ENCODE peak calls at places on chromosomes 13 and 19, in four cellular contexts. M is mesenchymal stem cell, F is neuronal stem cell, X is right lobe of liver. R is an unnamed sample. For H3K9me3 and H3K4me1, the result is how much of the 10 kb centered on the place peaks cover.

GRCh38 chr13:110283661-110284516 is 23.1 kb downstream of the COL4A1 start:
- DNase-seq in X (no peak), M (no peak), F (no peak), R (no peak)

GRCh38 chr13:97288486-97288900 is 66.4 kb downstream of the MBNL2 start:
- DNase-seq in M (no peak), X (peak), F (no peak), R (no peak)

GRCh38 chr13:94050686-94051085 is 428.8 kb downstream of the DCT start:
- DNase-seq in X (no peak), M (no peak), F (no peak), R (no peak)

GRCh38 chr13:52447815-52448552 is 2.5 kb downstream of the VPS36 start:
- DNase-seq in M (no peak), F (no peak), X (no peak), R (peak)

GRCh38 chr19:29401712-29402421 is 123.9 kb upstream of the VSTM2B start:
- DNase-seq in M (no peak), F (no peak), X (no peak), R (no peak)

GRCh38 chr13:32746474-32746873 is 160.2 kb downstream of the PDS5B start:
- DNase-seq in F (no peak), X (no peak), M (peak), R (no peak)

GRCh38 chr13:91017031-91017668 is 330.3 kb upstream of the MIR17HG start:
- DNase-seq in F (peak), X (no peak), M (peak), R (peak)

GRCh38 chr19:11273288-11273687 is 11.0 kb upstream of the DOCK6 start:
- DNase-seq in M (no peak), X (no peak), F (no peak), R (no peak)

GRCh38 chr13:33524086-33524485 is 238.5 kb upstream of the STARD13 start:
- DNase-seq in F (no peak), X (no peak), M (peak), R (peak)

GRCh38 chr19:39834287-39834841 is 402 bp upstream of the DYRK1B start:
- DNase-seq in X (no peak), F (no peak), M (no peak), R (no peak)

GRCh38 chr19:2039082-2039958 is 11.7 kb downstream of the MKNK2 start:
- DNase-seq in M (no peak), F (no peak), X (no peak), R (no peak)

GRCh38 chr19:29564574-29565005 is 38.8 kb downstream of the VSTM2B start:
- DNase-seq in F (no peak), X (no peak), M (no peak), R (no peak)

GRCh38 chr19:9785367-9786331 is 17.1 kb upstream of the ZNF846 start:
- DNase-seq in X (peak), F (peak), M (peak), R (peak)

GRCh38 chr19:9782282-9782681 is 13.7 kb upstream of the ZNF846 start:
- DNase-seq in M (no peak), X (no peak), F (no peak), R (no peak)

GRCh38 chr19:9789066-9789465 is 20.5 kb upstream of the ZNF846 start:
- DNase-seq in X (no peak), M (no peak), F (no peak), R (no peak)

GRCh38 chr19:9786342-9786741 is 17.8 kb upstream of the ZNF846 start:
- DNase-seq in M (no peak), F (no peak), X (peak), R (no peak)

DNA sequence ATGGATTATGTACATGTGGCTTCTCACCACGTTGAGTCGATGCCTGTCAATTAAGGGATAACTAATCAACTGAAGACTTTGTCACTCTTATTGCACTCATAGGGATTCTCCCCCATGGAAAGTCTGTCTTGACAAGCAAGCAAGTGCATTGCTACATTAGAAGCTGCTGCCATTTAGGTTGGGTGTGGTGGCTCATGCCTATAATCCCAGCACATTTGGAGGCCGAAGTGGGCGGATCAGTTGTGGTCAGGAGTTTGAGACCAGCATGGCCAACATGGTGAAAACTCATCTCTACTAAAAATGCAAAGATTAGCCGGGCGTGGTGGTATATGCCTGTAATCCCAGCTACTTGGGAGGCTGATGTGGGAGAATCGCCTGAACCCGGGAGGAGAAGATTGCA is 18.3 kb upstream of the ZNF846 start:
- DNase-seq in M (no peak), X (no peak), F (no peak), R (no peak)
- H3K27ac ChIP-seq in M (no peak), X (peak), F (no peak), R (no peak)

GRCh38 chr19:54574527-54575056 is 1.0 kb downstream of the LILRA2 start:
- DNase-seq in F (no peak), X (no peak), M (no peak), R (no peak)
- H3K9me3 ChIP-seq in F (under half), X (under half), M (under half), R (under half)

DNA sequence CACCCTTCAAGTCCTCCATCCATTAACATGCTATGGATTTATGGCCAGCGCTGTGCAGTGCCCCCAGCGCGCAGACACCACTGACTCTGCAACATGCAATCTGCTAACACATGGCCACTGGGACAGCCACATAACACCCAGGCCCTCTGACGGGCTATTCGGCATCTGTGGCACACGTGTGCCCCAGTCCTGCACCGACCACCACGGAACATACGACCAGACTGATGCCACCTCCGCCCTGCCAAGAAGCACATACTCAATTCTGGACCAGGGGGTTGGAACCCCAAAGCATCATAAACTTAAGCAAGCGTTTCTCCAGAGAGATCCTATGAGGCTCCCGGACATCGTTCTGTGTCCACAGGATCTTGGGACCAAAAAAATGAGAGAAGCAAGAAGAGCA is 9.8 kb downstream of the STK24 start:
- DNase-seq in X (no peak), M (no peak), F (no peak), R (no peak)
- H3K4me1 ChIP-seq in X (half or more), M (under half), F (under half), R (under half)

GRCh38 chr19:46975918-46976782 is 43.5 kb upstream of the NPAS1 start:
- DNase-seq in X (peak), F (peak), M (peak), R (peak)
- H3K27ac ChIP-seq in X (peak), F (peak), M (peak), R (no peak)

GRCh38 chr19:56689198-56689597 is 17.6 kb upstream of the ZNF835 start:
- DNase-seq in F (no peak), M (no peak), X (no peak), R (no peak)

GRCh38 chr19:56692496-56692895 is 20.9 kb upstream of the ZNF835 start:
- DNase-seq in F (no peak), X (no peak), M (no peak), R (peak)

GRCh38 chr19:56687036-56687435 is 15.5 kb upstream of the ZNF835 start:
- DNase-seq in F (no peak), M (no peak), X (no peak), R (peak)

DNA sequence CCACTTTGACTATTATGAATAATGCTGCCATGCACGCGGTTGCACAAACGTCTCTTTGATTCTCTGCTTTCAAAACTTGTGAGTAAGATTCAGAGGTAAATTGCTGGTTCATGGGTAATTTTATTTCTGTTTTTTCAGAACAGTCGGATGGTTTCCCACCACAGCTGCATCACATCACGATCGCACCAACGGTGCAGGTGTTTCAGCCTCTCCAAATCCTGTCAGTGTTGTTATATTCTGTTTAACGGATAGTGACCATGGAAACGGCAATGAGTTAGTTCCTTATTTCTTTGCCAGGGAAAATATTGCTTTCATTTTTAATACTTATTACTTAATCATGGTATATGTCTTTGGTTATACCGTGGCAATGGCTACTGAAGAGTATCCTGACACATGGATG is 19.1 kb upstream of the ZNF835 start:
- DNase-seq in M (no peak), X (no peak), F (no peak), R (no peak)
- H3K9me3 ChIP-seq in M (under half), X (under half), F (under half), R (under half)

GRCh38 chr13:40637644-40638043 is 28.8 kb downstream of the FOXO1 start:
- DNase-seq in X (no peak), M (peak), F (no peak), R (no peak)

GRCh38 chr13:40639226-40639681 is 27.2 kb downstream of the FOXO1 start:
- DNase-seq in X (no peak), M (peak), F (no peak), R (no peak)

GRCh38 chr13:40640202-40640601 is 26.2 kb downstream of the FOXO1 start:
- DNase-seq in M (no peak), F (no peak), X (no peak), R (no peak)

GRCh38 chr13:40644838-40645620 is 21.4 kb downstream of the FOXO1 start:
- DNase-seq in M (no peak), F (no peak), X (no peak), R (no peak)

GRCh38 chr13:40640845-40641458 is 25.5 kb downstream of the FOXO1 start:
- DNase-seq in M (no peak), X (no peak), F (no peak), R (no peak)
- H3K4me1 ChIP-seq in M (under half), X (under half), F (under half), R (under half)

GRCh38 chr13:21402586-21403307 is 56.4 kb downstream of the ZDHHC20 start:
- DNase-seq in X (no peak), F (no peak), M (peak), R (no peak)
- H3K27ac ChIP-seq in X (no peak), F (no peak), M (no peak), R (no peak)

DNA sequence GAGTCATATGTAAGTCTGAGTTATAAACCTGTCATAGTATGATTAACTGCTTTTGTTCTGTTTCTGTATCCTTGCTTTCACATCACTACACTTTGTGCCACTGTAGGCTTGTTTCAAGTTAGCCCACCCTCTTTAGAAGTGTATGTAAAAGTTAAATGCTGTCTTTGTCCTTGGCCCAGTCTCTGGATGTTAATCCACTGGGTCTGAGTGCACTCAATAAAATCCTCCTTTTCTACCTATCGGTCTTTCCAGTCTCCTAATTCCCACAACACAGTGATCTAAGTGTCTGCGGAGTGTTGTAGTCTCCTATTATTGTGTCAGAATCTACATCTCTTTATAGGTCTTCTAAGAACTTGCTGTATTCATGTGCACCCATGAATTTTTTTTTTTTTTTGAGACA is 14.1 kb downstream of the ZNF429 start:
- DNase-seq in M (no peak), X (no peak), F (no peak), R (no peak)
- H3K9me3 ChIP-seq in M (half or more), X (under half), F (half or more), R (under half)